ENCODE peak calls at places on chromosomes 12 and 14, in eight cellular contexts. One of them, this sample, is unnamed.

GRCh38 chr12:84877340-84877739 is 35.3 kb downstream of the SLC6A15 start:
- DNase-seq in mucosa of descending colon: no peak
- DNase-seq in MG63: no peak
- DNase-seq in brain pericyte: no peak
- DNase-seq in AG04450: no peak
- DNase-seq in effector memory CD8-positive, alpha-beta T cell: no peak
- DNase-seq in globus pallidus: no peak
- DNase-seq in CD4-positive, alpha-beta memory T cell: no peak
- DNase-seq in this sample: no peak

GRCh38 chr12:64452559-64453329 is 824 bp downstream of the TBK1 start:
- DNase-seq in mucosa of descending colon: peak; percentile 55
- DNase-seq in MG63: peak; percentile 31
- DNase-seq in CD4-positive, alpha-beta memory T cell: peak; percentile 37
- DNase-seq in brain pericyte: peak; percentile 8
- DNase-seq in AG04450: peak; percentile 41
- DNase-seq in globus pallidus: peak; percentile 14
- DNase-seq in effector memory CD8-positive, alpha-beta T cell: no peak
- DNase-seq in this sample: peak; percentile 22

GRCh38 chr12:50056629-50056976 is 793 bp upstream of the ASIC1 start:
- DNase-seq in AG04450: no peak
- DNase-seq in effector memory CD8-positive, alpha-beta T cell: no peak
- DNase-seq in CD4-positive, alpha-beta memory T cell: no peak
- DNase-seq in brain pericyte: no peak
- DNase-seq in globus pallidus: no peak
- DNase-seq in MG63: no peak
- DNase-seq in mucosa of descending colon: no peak
- DNase-seq in this sample: no peak

GRCh38 chr12:110281549-110282342 is 699 bp downstream of the ATP2A2 start:
- DNase-seq in AG04450: no peak
- DNase-seq in effector memory CD8-positive, alpha-beta T cell: peak; percentile 16
- DNase-seq in mucosa of descending colon: peak; percentile 48
- DNase-seq in CD4-positive, alpha-beta memory T cell: peak; percentile 41
- DNase-seq in brain pericyte: no peak
- DNase-seq in globus pallidus: peak; percentile 33
- DNase-seq in MG63: peak; percentile 29
- DNase-seq in this sample: no peak

GRCh38 chr12:20367731-20368652 is at the start of gene PDE3A:
- DNase-seq in globus pallidus: peak; percentile 40
- DNase-seq in CD4-positive, alpha-beta memory T cell: no peak
- DNase-seq in effector memory CD8-positive, alpha-beta T cell: no peak
- DNase-seq in MG63: peak; percentile 84
- DNase-seq in AG04450: no peak
- DNase-seq in brain pericyte: peak; percentile 73
- DNase-seq in mucosa of descending colon: peak; percentile 76
- DNase-seq in this sample: no peak

GRCh38 chr12:44459569-44459968 is 416.5 kb downstream of the NELL2 start:
- DNase-seq in effector memory CD8-positive, alpha-beta T cell: no peak
- DNase-seq in CD4-positive, alpha-beta memory T cell: no peak
- DNase-seq in globus pallidus: no peak
- DNase-seq in MG63: no peak
- DNase-seq in mucosa of descending colon: no peak
- DNase-seq in AG04450: no peak
- DNase-seq in brain pericyte: no peak
- DNase-seq in this sample: no peak

GRCh38 chr14:55458800-55459577 is 18.6 kb upstream of the TBPL2 start:
- DNase-seq in brain pericyte: no peak
- DNase-seq in effector memory CD8-positive, alpha-beta T cell: no peak
- DNase-seq in mucosa of descending colon: no peak
- DNase-seq in AG04450: no peak
- DNase-seq in globus pallidus: no peak
- DNase-seq in CD4-positive, alpha-beta memory T cell: no peak
- DNase-seq in MG63: no peak
- DNase-seq in this sample: no peak

GRCh38 chr12:3727354-3727753 is 25.6 kb downstream of the CRACR2A start:
- DNase-seq in CD4-positive, alpha-beta memory T cell: no peak
- DNase-seq in mucosa of descending colon: no peak
- DNase-seq in MG63: no peak
- DNase-seq in effector memory CD8-positive, alpha-beta T cell: no peak
- DNase-seq in globus pallidus: no peak
- DNase-seq in brain pericyte: no peak
- DNase-seq in AG04450: no peak
- DNase-seq in this sample: no peak

GRCh38 chr12:104154806-104155205 is 16.8 kb upstream of the NFYB start:
- DNase-seq in mucosa of descending colon: no peak
- DNase-seq in globus pallidus: no peak
- DNase-seq in effector memory CD8-positive, alpha-beta T cell: no peak
- DNase-seq in AG04450: no peak
- DNase-seq in brain pericyte: no peak
- DNase-seq in MG63: no peak
- DNase-seq in CD4-positive, alpha-beta memory T cell: no peak
- DNase-seq in this sample: peak; percentile 94

GRCh38 chr12:128267651-128268347 is 829 bp downstream of the TMEM132C start:
- DNase-seq in MG63: no peak
- DNase-seq in globus pallidus: no peak
- DNase-seq in mucosa of descending colon: no peak
- DNase-seq in effector memory CD8-positive, alpha-beta T cell: no peak
- DNase-seq in AG04450: no peak
- DNase-seq in brain pericyte: no peak
- DNase-seq in CD4-positive, alpha-beta memory T cell: no peak
- DNase-seq in this sample: no peak